ENCODE peak calls at places on chromosomes 5 and 9, in seven cellular contexts. J is ascending aorta, D is mammary epithelial cell, K is IMR-90, E is heart right ventricle, Z is upper lobe of left lung, Q is brain microvascular endothelial cell. U is an unnamed sample. For H3K27me3, the result is how much of the 10 kb centered on the place peaks cover.

GRCh38 chr9:96136992-96137665 is 164.8 kb downstream of the HSD17B3 start:
- DNase-seq in K (peak), Q (peak), E (no peak), D (no peak), Z (peak), J (no peak), U (no peak)

GRCh38 chr9:22010881-22011625 is 1.9 kb upstream of the CDKN2B start:
- DNase-seq in Z (no peak), E (no peak), D (no peak), Q (no peak), K (peak), J (no peak), U (no peak)

GRCh38 chr5:99061711-99062110 is 132.9 kb upstream of the CHD1 start:
- DNase-seq in Z (no peak), D (peak), J (no peak), K (peak), Q (peak), E (no peak), U (no peak)

GRCh38 chr5:169168288-169168687 is 132.7 kb downstream of the SLIT3 start:
- DNase-seq in K (no peak), J (no peak), Z (no peak), D (no peak), Q (no peak), E (no peak), U (no peak)

GRCh38 chr9:137013571-137013940 is 14.5 kb downstream of the ABCA2 start:
- DNase-seq in D (no peak), E (no peak), Q (no peak), J (no peak), Z (no peak), K (no peak), U (no peak)

GRCh38 chr5:73419414-73420390 is 28.9 kb downstream of the FOXD1 start:
- DNase-seq in Q (peak), E (no peak), J (peak), K (peak), Z (no peak), D (no peak), U (no peak)

GRCh38 chr9:92635760-92636159 is 34.2 kb downstream of the IPPK start:
- DNase-seq in D (no peak), Q (no peak), K (no peak), Z (no peak), J (peak), E (no peak), U (no peak)

GRCh38 chr5:74643160-74643562 is 2.6 kb upstream of the ENC1 start:
- DNase-seq in J (no peak), Z (peak), E (peak), D (peak), K (peak), Q (peak), U (no peak)

GRCh38 chr9:35935755-35936509 is 22.0 kb downstream of the OR2S2 start:
- DNase-seq in E (no peak), Z (no peak), K (peak), D (no peak), Q (peak), J (no peak), U (no peak)

GRCh38 chr5:74424162-74424868 is 216.2 kb downstream of the ENC1 start:
- DNase-seq in Z (peak), K (no peak), Q (no peak), D (peak), J (no peak), E (no peak), U (no peak)

GRCh38 chr5:136082390-136083193 is 50.1 kb upstream of the SMAD5 start:
- DNase-seq in J (peak), Q (peak), Z (peak), D (peak), E (peak), K (peak), U (peak)

GRCh38 chr5:95595289-95595931 is 24.5 kb upstream of the GPR150 start:
- DNase-seq in Z (peak), D (peak), E (no peak), K (no peak), Q (no peak), J (no peak), U (no peak)

GRCh38 chr5:68239485-68239884 is 23.9 kb downstream of the PIK3R1 start:
- DNase-seq in E (peak), K (peak), D (peak), Q (peak), J (peak), Z (peak), U (peak)

GRCh38 chr5:78778538-78778937 is 130.0 kb upstream of the LHFPL2 start:
- DNase-seq in K (peak), Z (no peak), J (no peak), Q (no peak), E (no peak), D (no peak), U (no peak)

GRCh38 chr9:15423328-15423985 is 781 bp downstream of the SNAPC3 start:
- DNase-seq in K (peak), D (peak), J (no peak), E (no peak), Q (peak), Z (no peak), U (no peak)

GRCh38 chr5:53130206-53130605 is 20.6 kb upstream of the MOCS2 start:
- DNase-seq in Z (no peak), K (peak), E (no peak), J (no peak), D (no peak), Q (no peak), U (no peak)

GRCh38 chr9:90915693-90916092 is 114.1 kb downstream of the SYK start:
- DNase-seq in Z (peak), J (no peak), E (no peak), K (peak), Q (peak), D (peak), U (no peak)

GRCh38 chr9:33129886-33130284 is 37.3 kb downstream of the B4GALT1 start:
- DNase-seq in Q (no peak), Z (peak), D (no peak), E (no peak), J (peak), K (no peak), U (no peak)

GRCh38 chr5:143592648-143593047 is 189.2 kb upstream of the NR3C1 start:
- DNase-seq in J (no peak), D (no peak), E (no peak), Z (peak), Q (peak), K (peak), U (no peak)
- H3K27ac ChIP-seq in J (no peak), D (no peak), E (no peak), Z (no peak), Q (no peak), K (no peak), U (no peak)

GRCh38 chr5:179403426-179404147 is 58.3 kb upstream of the ADAMTS2 start:
- DNase-seq in Q (no peak), E (no peak), Z (no peak), J (no peak), D (no peak), K (no peak), U (no peak)

GRCh38 chr5:179405426-179406030 is 60.3 kb upstream of the ADAMTS2 start:
- DNase-seq in E (no peak), D (no peak), J (no peak), Q (no peak), Z (no peak), K (no peak), U (no peak)

GRCh38 chr5:179405054-179405416 is 59.8 kb upstream of the ADAMTS2 start:
- DNase-seq in D (no peak), K (no peak), J (no peak), Z (no peak), E (no peak), Q (no peak), U (no peak)

GRCh38 chr5:179406031-179406681 is 60.9 kb upstream of the ADAMTS2 start:
- DNase-seq in E (no peak), D (no peak), Z (no peak), K (peak), J (no peak), Q (peak), U (no peak)

DNA sequence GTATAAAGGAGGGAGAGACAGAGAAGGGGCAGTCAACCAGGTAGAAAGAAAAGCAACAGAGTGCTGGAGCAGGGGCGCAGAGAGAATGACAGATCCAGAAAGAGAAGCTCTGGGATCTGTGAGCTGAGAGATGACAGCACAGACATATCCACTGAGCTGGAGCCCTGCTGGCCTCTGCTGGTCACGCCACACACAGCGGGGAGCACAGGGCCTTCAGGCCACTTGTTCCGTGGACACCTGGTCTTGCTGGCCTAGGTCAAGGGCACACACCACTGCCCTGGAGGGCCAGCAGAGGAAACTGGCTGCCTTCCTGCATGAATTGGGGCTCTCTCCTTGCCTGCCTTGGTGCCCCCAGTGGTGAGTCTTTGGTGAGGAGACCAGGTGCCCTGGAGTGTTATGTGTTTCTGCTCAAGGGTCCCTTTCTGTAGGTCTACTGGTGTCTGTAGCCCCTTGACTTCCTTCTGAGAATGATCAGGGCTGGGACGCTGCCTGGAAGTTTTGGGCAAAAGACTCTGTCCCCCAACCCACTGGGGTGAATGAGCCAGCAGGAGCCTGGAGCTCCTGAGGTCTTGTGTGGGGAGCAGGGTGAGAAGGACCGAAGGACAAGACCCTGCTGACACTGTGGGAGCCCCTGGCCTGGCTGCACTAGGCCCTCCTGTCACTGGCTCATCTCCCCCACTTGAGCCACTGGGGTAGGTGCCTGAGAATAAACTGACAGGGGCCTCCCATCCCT is 59.2 kb upstream of the ADAMTS2 start:
- DNase-seq in Z (no peak), Q (peak), K (peak), J (no peak), D (no peak), E (no peak), U (no peak)
- TF ChIP-seq CTCF in Z (no peak), Q (peak), K (peak), J (peak), D (no peak), E (peak), U (no peak)

DNA sequence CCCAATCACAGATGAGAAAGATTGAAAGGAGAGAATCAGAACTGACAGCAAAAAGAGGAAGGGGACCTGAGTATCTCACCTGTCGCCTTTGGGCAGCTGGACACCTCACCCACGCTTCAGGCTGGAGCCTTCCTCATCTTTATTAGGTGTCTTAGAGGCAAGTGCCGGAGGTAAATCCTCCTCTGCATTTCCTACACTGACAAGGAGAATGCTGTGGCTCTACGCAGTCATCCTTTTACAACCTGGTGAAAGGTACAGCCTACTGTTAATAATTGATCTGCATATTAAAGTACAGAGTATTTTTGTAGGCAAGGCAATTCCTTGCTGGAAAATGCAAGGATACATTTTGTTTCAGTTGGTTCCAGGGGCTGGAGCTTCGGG is 34.8 kb downstream of the PRLR start:
- DNase-seq in J (no peak), K (no peak), D (no peak), Q (no peak), Z (no peak), E (no peak), U (no peak)
- H3K27me3 ChIP-seq in J (under half), K (half or more), D (under half), Q (under half), Z (under half), E (under half), U (under half)

DNA sequence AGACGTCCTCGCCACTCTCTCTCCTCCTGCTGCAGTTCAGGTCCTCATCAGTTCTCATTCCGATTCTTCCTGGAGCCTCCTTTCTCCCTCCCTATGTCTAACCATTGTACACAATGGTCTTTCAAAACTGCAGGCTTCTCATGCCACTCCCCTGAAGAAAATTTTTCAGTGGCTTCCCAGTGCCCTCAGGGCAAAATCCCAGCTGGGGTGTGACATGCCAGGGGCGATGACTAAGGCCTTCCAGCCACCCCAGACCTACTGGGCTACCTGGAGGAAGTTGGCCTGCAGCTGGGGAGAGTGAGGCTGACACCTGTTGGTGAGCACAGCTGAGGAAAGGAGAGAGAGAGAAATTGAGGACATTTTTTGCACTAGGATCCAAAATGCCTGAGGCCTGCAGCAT is 65.2 kb downstream of the SREK1 start:
- DNase-seq in D (peak), K (no peak), J (no peak), Q (no peak), Z (no peak), E (no peak), U (no peak)
- H3K27ac ChIP-seq in D (peak), K (no peak), J (no peak), Q (no peak), Z (no peak), E (no peak), U (no peak)